ENCODE peak calls at places on chromosomes 7 and 10, in five cellular contexts. Z is HepG2, V is H1, A is HCT116, F is K562. U is an unnamed sample.

GRCh38 chr7:24158976-24159375 is 125.0 kb upstream of the NPY start:
- DNase-seq in F (no peak), Z (no peak), V (no peak), A (no peak), U (no peak)

GRCh38 chr7:105187302-105188169 is 173.5 kb downstream of the KMT2E start:
- DNase-seq in Z (no peak), V (no peak), A (no peak), F (no peak), U (no peak)

GRCh38 chr10:48602401-48603135 is 2.3 kb downstream of the ARHGAP22 start:
- DNase-seq in A (no peak), Z (no peak), V (no peak), F (no peak), U (no peak)

GRCh38 chr7:48087349-48087748 is 1.7 kb upstream of the UPP1 start:
- DNase-seq in F (no peak), A (no peak), V (no peak), Z (no peak), U (no peak)

GRCh38 chr7:17608114-17608833 is 309.8 kb downstream of the AHR start:
- DNase-seq in A (no peak), V (no peak), Z (no peak), F (no peak), U (no peak)

GRCh38 chr7:146736446-146737190 is 620.0 kb downstream of the CNTNAP2 start:
- DNase-seq in F (no peak), A (no peak), Z (no peak), V (no peak), U (no peak)

GRCh38 chr7:68841004-68841403 is 757.3 kb upstream of the AUTS2 start:
- DNase-seq in V (no peak), F (no peak), Z (no peak), A (no peak), U (no peak)

GRCh38 chr10:47176206-47176902 is 123.6 kb upstream of the GDF10 start:
- DNase-seq in V (no peak), A (no peak), Z (no peak), F (no peak), U (no peak)

GRCh38 chr7:2863461-2864066 is 19.5 kb upstream of the GNA12 start:
- DNase-seq in A (peak), V (no peak), Z (peak), F (peak), U (no peak)
- H3K4me3 ChIP-seq in A (peak), V (no peak), Z (peak), F (no peak), U (no peak)

GRCh38 chr7:99752354-99752753 is 17.4 kb upstream of the CYP3A7 start:
- DNase-seq in A (no peak), F (peak), Z (no peak), V (no peak), U (no peak)
- TF ChIP-seq ZNF274 in A (no peak), F (no peak), Z (no peak), V (no peak), U (no peak)

GRCh38 chr10:43265799-43266721 is 805 bp downstream of the RASGEF1A start:
- DNase-seq in V (peak), A (no peak), F (no peak), Z (peak), U (no peak)
- H3K4me3 ChIP-seq in V (peak), A (no peak), F (no peak), Z (peak), U (peak)

DNA sequence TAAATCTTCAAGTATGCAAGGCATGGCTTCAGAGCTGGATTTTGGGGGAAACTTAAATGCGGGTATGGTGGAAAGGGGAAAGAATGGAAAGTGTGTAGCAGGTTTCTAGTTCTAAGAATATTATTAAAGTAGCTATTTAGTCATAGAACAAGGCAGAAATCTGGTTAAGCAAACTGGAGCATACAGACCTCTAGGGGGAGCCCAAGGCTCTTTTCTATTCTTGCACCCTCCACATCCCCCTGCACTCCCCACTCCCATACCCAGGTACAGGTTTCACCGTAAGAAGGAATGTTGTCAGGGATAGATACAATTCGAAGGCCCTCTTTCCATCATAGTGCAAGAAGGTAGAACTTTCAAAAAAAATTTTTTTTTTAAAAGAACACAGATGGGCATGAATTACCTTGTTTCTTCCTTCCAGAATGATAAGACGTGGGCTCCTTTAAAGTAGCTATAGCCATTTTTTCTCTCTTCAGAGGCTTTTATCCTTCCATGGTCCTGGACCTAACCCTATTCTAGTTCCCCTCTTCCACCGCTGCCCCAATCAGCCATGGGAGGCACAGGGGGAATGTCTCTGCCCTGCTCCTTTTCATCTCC is 41.5 kb upstream of the SMIM30 start:
- DNase-seq in V (peak), A (peak), F (peak), Z (peak), U (peak)
- TF ChIP-seq ZNF274 in V (no peak), A (no peak), F (no peak), Z (no peak), U (no peak)

GRCh38 chr7:97005764-97006145 is 402 bp downstream of the DLX6 start:
- DNase-seq in A (no peak), V (no peak), Z (peak), F (no peak), U (no peak)

GRCh38 chr7:97004237-97004930 is 969 bp upstream of the DLX6 start:
- DNase-seq in Z (no peak), V (no peak), A (no peak), F (no peak), U (no peak)

GRCh38 chr7:97006951-97007861 is 1.9 kb downstream of the DLX6 start:
- DNase-seq in F (no peak), V (peak), Z (no peak), A (no peak), U (no peak)

GRCh38 chr7:97004931-97005763 is at the start of gene DLX6:
- DNase-seq in Z (peak), F (no peak), V (peak), A (no peak), U (peak)

DNA sequence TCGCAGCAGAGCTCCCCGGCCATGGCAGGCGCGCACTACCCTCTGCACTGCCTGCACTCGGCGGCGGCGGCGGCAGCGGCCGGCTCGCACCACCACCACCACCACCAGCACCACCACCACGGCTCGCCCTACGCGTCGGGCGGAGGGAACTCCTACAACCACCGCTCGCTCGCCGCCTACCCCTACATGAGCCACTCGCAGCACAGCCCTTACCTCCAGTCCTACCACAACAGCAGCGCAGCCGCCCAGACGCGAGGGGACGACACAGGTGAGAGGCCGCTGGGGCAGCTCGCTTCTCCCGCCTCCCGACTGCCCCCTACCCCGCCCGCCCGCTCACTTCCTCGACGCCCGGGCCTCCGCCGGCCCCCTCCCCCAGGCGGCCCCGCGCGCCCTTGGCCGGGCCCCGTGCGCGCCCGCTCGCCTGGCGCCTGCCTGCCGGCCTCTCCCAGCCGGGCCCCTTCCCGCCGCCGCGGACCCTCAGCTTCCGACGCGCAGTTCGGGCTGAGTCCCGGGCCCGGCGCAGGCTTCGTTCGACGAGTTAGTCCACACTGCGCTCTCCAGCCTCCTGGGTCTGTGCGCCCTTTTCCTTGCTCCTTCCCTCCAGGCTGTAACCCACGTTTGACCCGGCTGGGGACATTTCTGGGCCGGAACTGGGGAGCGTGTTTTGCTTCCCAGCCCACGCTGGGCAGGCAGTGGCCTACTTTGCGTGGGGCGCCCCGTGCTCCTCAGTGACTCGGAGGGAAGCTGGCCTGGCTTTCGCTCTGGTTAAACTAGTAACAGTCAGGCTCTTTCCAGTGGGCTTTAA is 995 bp downstream of the DLX6 start:
- DNase-seq in Z (peak), A (no peak), V (peak), F (no peak), U (no peak)
- H3K4me3 ChIP-seq in Z (peak), A (no peak), V (peak), F (no peak), U (peak)

DNA sequence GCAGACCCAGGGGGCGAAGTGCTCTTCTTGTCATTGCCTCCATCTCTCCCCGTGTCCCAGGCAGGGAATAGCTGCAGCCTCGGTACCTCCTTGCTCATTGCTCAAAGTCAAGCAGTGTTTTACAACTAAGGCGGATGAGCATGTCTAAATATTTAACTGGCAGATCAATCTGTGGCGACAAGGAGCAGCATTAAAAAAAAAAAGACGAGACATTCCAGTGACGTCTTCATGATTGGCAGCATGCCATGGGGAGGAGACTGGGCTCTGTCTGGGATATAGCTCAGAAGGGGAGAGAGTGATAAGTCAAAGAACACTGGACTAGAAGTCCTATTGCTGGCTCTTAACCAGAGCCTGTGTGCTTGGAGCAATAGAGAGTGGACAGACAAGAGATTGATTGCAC is 287.4 kb upstream of the PODXL start:
- DNase-seq in Z (no peak), A (no peak), F (no peak), V (no peak), U (no peak)
- TF ChIP-seq ZNF274 in Z (no peak), A (no peak), F (no peak), V (no peak), U (no peak)

GRCh38 chr10:101291254-101292193 is 62.3 kb upstream of the LBX1 start:
- DNase-seq in Z (peak), F (peak), A (no peak), V (peak), U (no peak)

GRCh38 chr10:101295266-101295665 is 58.7 kb upstream of the BTRC start:
- DNase-seq in A (no peak), F (no peak), V (no peak), Z (no peak), U (no peak)

GRCh38 chr10:101294109-101294508 is 59.9 kb upstream of the BTRC start:
- DNase-seq in Z (no peak), A (no peak), V (no peak), F (no peak), U (no peak)

GRCh38 chr10:101292194-101293006 is 61.6 kb upstream of the BTRC start:
- DNase-seq in F (no peak), Z (no peak), A (no peak), V (peak), U (no peak)

GRCh38 chr10:101293007-101293723 is 60.8 kb upstream of the BTRC start:
- DNase-seq in V (peak), A (no peak), F (no peak), Z (no peak), U (no peak)
- H3K4me3 ChIP-seq in V (peak), A (no peak), F (no peak), Z (peak), U (peak)